ENCODE peak calls at places on chromosomes 3 and 15, in six cellular contexts. One of them, this sample, is unnamed.

GRCh38 chr3:117666316-117666715 is 956.7 kb downstream of the TUSC7 start:
- DNase-seq in transverse colon: no peak
- DNase-seq in lung: no peak
- DNase-seq in HCT116: no peak
- DNase-seq in testis: no peak
- DNase-seq in HFF-Myc: no peak
- DNase-seq in this sample: no peak

GRCh38 chr15:82178061-82178460 is 84.5 kb downstream of the EFL1 start:
- DNase-seq in HCT116: no peak
- DNase-seq in testis: no peak
- DNase-seq in HFF-Myc: no peak
- DNase-seq in transverse colon: no peak
- DNase-seq in lung: no peak
- DNase-seq in this sample: no peak

GRCh38 chr15:100186960-100187359 is 154.8 kb downstream of the ADAMTS17 start:
- DNase-seq in lung: no peak
- DNase-seq in testis: no peak
- DNase-seq in HCT116: no peak
- DNase-seq in transverse colon: no peak
- DNase-seq in HFF-Myc: no peak
- DNase-seq in this sample: no peak

GRCh38 chr3:40853474-40853873 is 328.7 kb downstream of the ZNF621 start:
- DNase-seq in testis: no peak
- DNase-seq in HFF-Myc: no peak
- DNase-seq in HCT116: no peak
- DNase-seq in transverse colon: no peak
- DNase-seq in lung: no peak
- DNase-seq in this sample: peak; percentile 25

GRCh38 chr3:159938712-159939111 is 49.9 kb upstream of the IL12A start:
- DNase-seq in lung: no peak
- DNase-seq in transverse colon: no peak
- DNase-seq in HCT116: no peak
- DNase-seq in testis: no peak
- DNase-seq in HFF-Myc: no peak
- DNase-seq in this sample: no peak

GRCh38 chr3:126475411-126476114 is at the start of gene ZXDC:
- DNase-seq in lung: peak; percentile 94
- DNase-seq in HFF-Myc: peak; percentile 71
- DNase-seq in transverse colon: peak; percentile 95
- DNase-seq in HCT116: peak; percentile 85
- DNase-seq in testis: peak; percentile 94
- DNase-seq in this sample: peak; percentile 99

GRCh38 chr3:9600597-9600996 is 47.0 kb upstream of the LHFPL4 start:
- DNase-seq in lung: peak; percentile 38
- DNase-seq in HFF-Myc: no peak
- DNase-seq in transverse colon: peak; percentile 67
- DNase-seq in testis: peak; percentile 68
- DNase-seq in HCT116: no peak
- DNase-seq in this sample: no peak

GRCh38 chr3:183534249-183534648 is 21.3 kb downstream of the KLHL6 start:
- DNase-seq in HFF-Myc: no peak
- DNase-seq in lung: no peak
- DNase-seq in transverse colon: no peak
- DNase-seq in HCT116: no peak
- DNase-seq in testis: no peak
- DNase-seq in this sample: no peak

GRCh38 chr3:168544097-168544957 is 448.6 kb upstream of the GOLIM4 start:
- DNase-seq in testis: no peak
- DNase-seq in transverse colon: no peak
- DNase-seq in lung: no peak
- DNase-seq in HFF-Myc: no peak
- DNase-seq in HCT116: peak; percentile 3
- DNase-seq in this sample: no peak

GRCh38 chr15:89783111-89783860 is 7.2 kb downstream of the MESP2 start:
- DNase-seq in HFF-Myc: peak; percentile 50
- DNase-seq in transverse colon: no peak
- DNase-seq in testis: no peak
- DNase-seq in lung: no peak
- DNase-seq in HCT116: no peak
- DNase-seq in this sample: no peak

GRCh38 chr3:187243933-187244564 is 46.8 kb downstream of the RTP1 start:
- DNase-seq in lung: no peak
- DNase-seq in HCT116: no peak
- DNase-seq in testis: no peak
- DNase-seq in HFF-Myc: no peak
- DNase-seq in transverse colon: no peak
- DNase-seq in this sample: no peak

GRCh38 chr3:177680442-177680821 is 483.1 kb upstream of the TBL1XR1 start:
- DNase-seq in testis: no peak
- DNase-seq in HFF-Myc: no peak
- DNase-seq in lung: no peak
- DNase-seq in transverse colon: no peak
- DNase-seq in HCT116: no peak
- DNase-seq in this sample: no peak

GRCh38 chr3:107884719-107885460 is 205.9 kb downstream of the CD47 start:
- DNase-seq in lung: no peak
- DNase-seq in HFF-Myc: peak; percentile 77
- DNase-seq in testis: no peak
- DNase-seq in transverse colon: no peak
- DNase-seq in HCT116: no peak
- DNase-seq in this sample: no peak

GRCh38 chr3:152258448-152259302 is 10.1 kb upstream of the MBNL1 start:
- DNase-seq in testis: peak; percentile 28
- DNase-seq in transverse colon: peak; percentile 49
- DNase-seq in lung: peak; percentile 54
- DNase-seq in HCT116: peak; percentile 80
- DNase-seq in HFF-Myc: peak; percentile 84
- DNase-seq in this sample: no peak

GRCh38 chr3:126469479-126469878 is 6.2 kb downstream of the ZXDC start:
- DNase-seq in lung: peak; percentile 73
- DNase-seq in testis: no peak
- DNase-seq in transverse colon: no peak
- DNase-seq in HFF-Myc: no peak
- DNase-seq in HCT116: no peak
- DNase-seq in this sample: no peak

GRCh38 chr15:48384616-48385015 is 53.4 kb downstream of the DUT start:
- DNase-seq in HFF-Myc: no peak
- DNase-seq in lung: no peak
- DNase-seq in transverse colon: no peak
- DNase-seq in HCT116: no peak
- DNase-seq in testis: no peak
- DNase-seq in this sample: peak; percentile 7

DNA sequence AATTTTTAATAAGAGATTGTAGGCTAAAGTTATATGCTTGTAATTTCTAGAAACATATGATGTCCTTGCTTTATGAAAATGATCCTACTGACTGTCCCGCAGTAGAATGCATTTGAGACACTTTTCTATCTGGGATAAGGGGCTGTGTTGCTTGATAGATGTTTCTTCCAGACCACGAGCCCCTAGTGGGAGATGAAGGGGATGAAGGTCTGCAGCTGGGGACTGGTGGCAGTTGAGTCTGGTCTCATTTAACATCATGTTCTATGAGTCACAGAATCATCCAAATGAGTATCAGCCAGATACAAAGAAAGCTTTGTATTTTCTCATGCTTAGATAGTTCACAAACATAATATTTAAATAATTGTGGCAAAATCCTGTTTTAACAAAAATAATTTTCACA is 84.3 kb upstream of the PRTG start:
- DNase-seq in HFF-Myc: no peak
- DNase-seq in lung: no peak
- DNase-seq in testis: no peak
- DNase-seq in HCT116: no peak
- DNase-seq in transverse colon: no peak
- DNase-seq in this sample: no peak
- TF ChIP-seq CTCF in HFF-Myc: no peak
- TF ChIP-seq CTCF in lung: no peak
- TF ChIP-seq CTCF in testis: no peak
- TF ChIP-seq CTCF in HCT116: peak; percentile 10
- TF ChIP-seq CTCF in transverse colon: no peak
- TF ChIP-seq CTCF in this sample: no peak

DNA sequence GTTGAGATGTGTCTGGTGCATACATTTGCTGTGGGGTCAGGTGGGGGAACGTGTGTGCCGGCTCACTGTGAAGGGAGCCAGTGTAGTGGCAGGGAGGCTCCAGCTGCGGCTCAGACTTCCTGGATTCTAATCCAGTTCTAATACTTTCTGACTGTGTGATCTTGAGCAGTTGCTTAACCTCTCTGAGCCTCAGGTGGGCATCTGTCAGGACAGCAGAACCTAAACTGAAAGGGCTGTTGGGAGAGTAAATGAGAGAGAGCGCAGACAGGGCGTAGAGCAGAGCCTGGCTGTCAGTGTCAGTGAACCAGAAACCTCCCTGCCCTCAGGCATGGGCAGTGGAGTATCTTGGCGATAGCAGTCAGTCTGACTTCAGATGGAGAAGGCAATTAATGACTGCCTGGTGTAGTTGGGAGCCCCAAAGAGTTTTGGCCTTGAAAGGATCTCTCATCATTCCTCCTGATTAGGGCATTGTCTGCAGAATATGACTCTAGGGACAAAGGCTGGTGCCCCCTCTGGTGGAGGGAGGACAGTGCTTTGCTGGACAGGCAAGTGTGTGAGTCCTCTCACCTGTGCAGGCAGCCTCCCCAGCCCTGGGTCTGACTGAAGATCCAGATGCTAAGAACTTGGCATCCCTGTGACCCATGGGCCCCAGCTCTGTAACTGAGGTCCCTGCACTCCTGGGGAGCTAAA is 9.6 kb downstream of the KBTBD13 start:
- DNase-seq in HCT116: peak; percentile 49
- DNase-seq in transverse colon: peak; percentile 57
- DNase-seq in HFF-Myc: no peak
- DNase-seq in testis: peak; percentile 65
- DNase-seq in lung: no peak
- DNase-seq in this sample: no peak
- TF ChIP-seq CTCF in HCT116: peak; percentile 66
- TF ChIP-seq CTCF in transverse colon: peak; percentile 43
- TF ChIP-seq CTCF in HFF-Myc: peak; percentile 67
- TF ChIP-seq CTCF in testis: peak; percentile 45
- TF ChIP-seq CTCF in lung: no peak
- TF ChIP-seq CTCF in this sample: peak; percentile 50

GRCh38 chr15:57635300-57635944 is 43.7 kb downstream of the MYZAP start:
- DNase-seq in lung: no peak
- DNase-seq in transverse colon: peak; percentile 34
- DNase-seq in HFF-Myc: no peak
- DNase-seq in testis: peak; percentile 81
- DNase-seq in HCT116: no peak
- DNase-seq in this sample: no peak
- TF ChIP-seq CTCF in lung: no peak
- TF ChIP-seq CTCF in transverse colon: no peak
- TF ChIP-seq CTCF in HFF-Myc: no peak
- TF ChIP-seq CTCF in testis: no peak
- TF ChIP-seq CTCF in HCT116: no peak
- TF ChIP-seq CTCF in this sample: no peak

DNA sequence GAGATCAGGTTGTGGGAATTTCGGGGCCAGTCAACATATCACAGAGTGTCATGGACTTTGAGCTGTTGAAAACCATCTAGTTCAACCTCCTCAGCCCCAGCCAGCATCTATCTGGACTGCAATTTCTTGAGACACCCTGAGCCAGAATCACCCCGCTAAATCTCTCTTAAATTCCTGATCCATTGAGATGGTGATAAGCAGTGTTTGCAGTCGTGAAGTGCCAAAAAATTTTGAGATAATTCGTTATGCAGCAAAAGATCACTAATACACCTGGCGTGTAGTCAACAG is 29.3 kb downstream of the TMED3 start:
- DNase-seq in HCT116: no peak
- DNase-seq in testis: no peak
- DNase-seq in HFF-Myc: no peak
- DNase-seq in lung: no peak
- DNase-seq in transverse colon: no peak
- DNase-seq in this sample: no peak
- TF ChIP-seq CTCF in HCT116: no peak
- TF ChIP-seq CTCF in testis: no peak
- TF ChIP-seq CTCF in HFF-Myc: no peak
- TF ChIP-seq CTCF in lung: no peak
- TF ChIP-seq CTCF in transverse colon: no peak
- TF ChIP-seq CTCF in this sample: peak; percentile 6

DNA sequence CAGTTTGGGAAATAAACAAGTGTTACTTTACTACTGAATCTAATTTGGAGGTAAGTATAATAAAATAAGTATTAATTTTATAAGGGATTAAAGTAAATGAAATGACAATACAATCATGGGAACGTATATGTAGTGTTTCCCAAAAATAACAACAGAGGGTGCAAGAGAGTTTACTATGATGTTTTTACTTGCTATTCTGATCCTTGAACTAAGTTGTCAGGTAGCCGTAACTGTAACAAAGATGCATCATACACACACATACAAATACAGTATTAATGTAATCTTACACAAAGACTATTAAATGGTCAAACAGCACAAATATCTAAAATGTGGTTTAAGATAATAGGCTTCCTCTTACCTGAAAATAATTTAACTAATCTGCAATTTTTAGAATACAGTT is 311.4 kb downstream of the TBC1D5 start:
- DNase-seq in HFF-Myc: peak; percentile 22
- DNase-seq in lung: no peak
- DNase-seq in HCT116: peak; percentile 19
- DNase-seq in transverse colon: no peak
- DNase-seq in testis: no peak
- DNase-seq in this sample: no peak
- TF ChIP-seq CTCF in HFF-Myc: no peak
- TF ChIP-seq CTCF in lung: no peak
- TF ChIP-seq CTCF in HCT116: peak; percentile 44
- TF ChIP-seq CTCF in transverse colon: peak; percentile 41
- TF ChIP-seq CTCF in testis: peak; percentile 7
- TF ChIP-seq CTCF in this sample: peak; percentile 67

DNA sequence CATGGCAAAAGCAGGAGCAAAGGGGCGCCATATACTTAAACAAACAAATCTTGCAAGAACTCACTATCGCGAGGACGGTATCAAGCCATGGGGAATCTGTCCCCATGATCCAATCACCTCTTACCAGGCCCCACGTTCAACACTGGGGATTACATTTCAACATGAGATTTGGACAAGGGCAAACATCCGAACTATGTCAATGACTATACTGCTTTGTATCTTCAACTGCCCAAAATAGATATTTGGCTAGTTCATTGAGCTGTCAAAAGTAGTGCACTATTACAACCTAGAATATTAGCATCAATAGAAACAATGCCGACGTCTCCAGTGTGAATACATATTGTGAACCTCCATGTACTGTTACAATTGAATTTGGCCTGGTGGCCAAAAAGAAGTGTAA is 760.4 kb downstream of the MCTP2 start:
- DNase-seq in HCT116: no peak
- DNase-seq in testis: no peak
- DNase-seq in lung: no peak
- DNase-seq in HFF-Myc: no peak
- DNase-seq in transverse colon: no peak
- DNase-seq in this sample: no peak
- TF ChIP-seq CTCF in HCT116: no peak
- TF ChIP-seq CTCF in testis: no peak
- TF ChIP-seq CTCF in lung: no peak
- TF ChIP-seq CTCF in HFF-Myc: no peak
- TF ChIP-seq CTCF in transverse colon: no peak
- TF ChIP-seq CTCF in this sample: no peak

GRCh38 chr3:53891500-53892334 is at the start of gene SELENOK:
- DNase-seq in lung: peak; percentile 99
- DNase-seq in HFF-Myc: peak; percentile 95
- DNase-seq in HCT116: peak; percentile 99
- DNase-seq in testis: peak; percentile 99
- DNase-seq in transverse colon: peak; percentile 99
- DNase-seq in this sample: peak; percentile 99
- TF ChIP-seq CTCF in lung: no peak
- TF ChIP-seq CTCF in HFF-Myc: no peak
- TF ChIP-seq CTCF in HCT116: no peak
- TF ChIP-seq CTCF in testis: no peak
- TF ChIP-seq CTCF in transverse colon: no peak
- TF ChIP-seq CTCF in this sample: no peak

GRCh38 chr3:141242035-141242721 is 10.6 kb downstream of the PXYLP1 start:
- DNase-seq in HCT116: no peak
- DNase-seq in testis: no peak
- DNase-seq in HFF-Myc: no peak
- DNase-seq in lung: no peak
- DNase-seq in transverse colon: no peak
- DNase-seq in this sample: peak; percentile 56
- TF ChIP-seq CTCF in HCT116: no peak
- TF ChIP-seq CTCF in testis: no peak
- TF ChIP-seq CTCF in HFF-Myc: no peak
- TF ChIP-seq CTCF in lung: no peak
- TF ChIP-seq CTCF in transverse colon: no peak
- TF ChIP-seq CTCF in this sample: no peak